ENCODE peak calls at places on chromosomes 12 and 14, in six cellular contexts. U, H, G, E, R and Z are unnamed samples.

GRCh38 chr14:74558655-74559054 is 53.4 kb downstream of the LTBP2 start:
- DNase-seq in H (no peak), G (no peak), E (no peak), U (no peak), R (no peak), Z (no peak)

GRCh38 chr12:115895247-115895646 is 382.2 kb downstream of the MED13L start:
- DNase-seq in R (no peak), U (peak; percentile 40), G (peak; percentile 55), E (no peak), H (no peak), Z (peak; percentile 20)

GRCh38 chr12:4270016-4270669 is 3.4 kb upstream of the CCND2 start:
- DNase-seq in H (no peak), U (no peak), G (no peak), R (no peak), E (no peak), Z (no peak)

GRCh38 chr12:1919763-1920162 is 1.3 kb upstream of the CACNA2D4 start:
- DNase-seq in U (no peak), R (no peak), H (no peak), G (no peak), E (no peak), Z (no peak)

GRCh38 chr14:93986972-93987371 is 10.1 kb upstream of the CCDC197 start:
- DNase-seq in H (no peak), E (no peak), U (no peak), R (no peak), G (no peak), Z (no peak)

GRCh38 chr12:117494833-117495714 is 133.6 kb upstream of the NOS1 start:
- DNase-seq in H (no peak), E (no peak), R (no peak), U (no peak), G (no peak), Z (no peak)

GRCh38 chr12:118356809-118357326 is 15.8 kb downstream of the TAOK3 start:
- DNase-seq in E (no peak), R (no peak), H (peak; percentile 95), G (peak; percentile 23), U (no peak), Z (no peak)

GRCh38 chr12:114555451-114555850 is 128.5 kb downstream of the TBX3 start:
- DNase-seq in E (no peak), H (no peak), U (no peak), G (no peak), R (no peak), Z (no peak)

GRCh38 chr12:62785941-62786559 is 148.9 kb downstream of the PPM1H start:
- DNase-seq in G (peak; percentile 82), E (no peak), H (no peak), U (peak; percentile 91), R (no peak), Z (no peak)